ENCODE peak calls at places on chromosomes 11 and 22, in ten cellular contexts. B is fibroblast of gingiva; W is activated CD8-positive, alpha-beta T cell treated with anti-CD3 and anti-CD28 coated beads, Interleukin-2, amount 10 ng/mL, durations not matched to agents 7 days and 5 days; R is HS-5; E is nucleus accumbens; X is fibroblast of lung; D is left cardiac atrium; K is colonic mucosa; A is NCI-H1092 treated with DMSO at 0.1 percent for 48 hours; O is Peyer's patch. S is an unnamed sample.

GRCh38 chr11:126512251-126512650 is 156.8 kb downstream of the ST3GAL4 start:
- DNase-seq in E (no peak), B (no peak), A (no peak), D (no peak), W (no peak), X (no peak), K (no peak), R (no peak), O (no peak), S (no peak)

GRCh38 chr11:70038034-70038834 is 39.9 kb upstream of the ANO1 start:
- DNase-seq in K (no peak), X (no peak), O (no peak), E (no peak), W (no peak), R (no peak), B (no peak), A (no peak), D (no peak), S (no peak)

GRCh38 chr22:46050916-46051614 is 74.1 kb upstream of the WNT7B start:
- DNase-seq in K (no peak), E (no peak), R (no peak), W (no peak), A (no peak), X (no peak), O (peak), B (no peak), D (peak), S (no peak)

GRCh38 chr11:134749040-134749586 is 337.1 kb upstream of the B3GAT1 start:
- DNase-seq in A (no peak), O (peak), K (no peak), E (no peak), X (no peak), B (no peak), W (no peak), R (no peak), D (no peak), S (no peak)

GRCh38 chr11:9765320-9766101 is 101.6 kb downstream of the SWAP70 start:
- DNase-seq in B (peak), E (no peak), A (peak), K (no peak), O (no peak), R (peak), D (peak), W (no peak), X (peak), S (peak)

GRCh38 chr11:63622318-63622717 is 8.1 kb upstream of the PLAAT3 start:
- DNase-seq in A (no peak), X (no peak), R (no peak), B (no peak), D (no peak), E (no peak), O (no peak), K (no peak), W (no peak), S (no peak)

GRCh38 chr22:21947040-21948014 is 5.3 kb downstream of the PPM1F start:
- DNase-seq in K (no peak), X (peak), D (no peak), O (no peak), A (no peak), B (peak), E (no peak), R (peak), W (no peak), S (peak)

GRCh38 chr22:36104435-36104834 is 56.1 kb downstream of the APOL3 start:
- DNase-seq in W (no peak), D (no peak), A (no peak), B (no peak), R (no peak), E (no peak), K (no peak), X (no peak), O (no peak), S (no peak)

GRCh38 chr11:72380132-72380503 is 54.2 kb downstream of the CLPB start:
- DNase-seq in K (no peak), R (no peak), E (no peak), D (no peak), X (peak), W (no peak), O (no peak), B (no peak), A (no peak), S (no peak)

GRCh38 chr22:30640361-30640760 is 4.8 kb downstream of the SLC35E4 start:
- DNase-seq in R (no peak), W (no peak), E (no peak), A (no peak), D (no peak), B (no peak), K (no peak), X (no peak), O (no peak), S (no peak)

GRCh38 chr11:113505541-113506375 is 30.6 kb upstream of the DRD2 start:
- DNase-seq in W (no peak), X (peak), R (no peak), D (no peak), B (peak), A (no peak), E (peak), O (no peak), K (no peak), S (peak)

GRCh38 chr11:79428406-79428805 is 12.4 kb downstream of the TENM4 start:
- DNase-seq in K (no peak), E (no peak), A (no peak), B (peak), R (no peak), X (peak), D (no peak), O (no peak), W (no peak), S (no peak)

GRCh38 chr11:110762596-110762995 is 50.4 kb upstream of the ARHGAP20 start:
- DNase-seq in X (no peak), B (peak), A (peak), R (no peak), K (no peak), D (no peak), W (no peak), O (no peak), E (no peak), S (peak)

GRCh38 chr11:122784325-122785155 is 53.8 kb upstream of the CRTAM start:
- DNase-seq in A (no peak), E (no peak), X (peak), W (no peak), R (peak), K (no peak), D (no peak), O (peak), B (peak), S (peak)

GRCh38 chr11:9906043-9906791 is 242.3 kb downstream of the SWAP70 start:
- DNase-seq in X (peak), K (no peak), A (no peak), R (peak), B (peak), E (no peak), W (no peak), O (no peak), D (no peak), S (peak)

GRCh38 chr11:29184939-29185890 is 831.6 kb downstream of the KCNA4 start:
- DNase-seq in A (no peak), E (no peak), X (peak), R (peak), D (no peak), K (no peak), W (no peak), B (peak), O (no peak), S (peak)

GRCh38 chr11:28466506-28466905 is 358.3 kb downstream of the METTL15 start:
- DNase-seq in O (no peak), E (no peak), D (no peak), W (no peak), R (no peak), K (no peak), A (no peak), X (no peak), B (no peak), S (no peak)

S was measured in stromal cell of bone marrow.